ENCODE peak calls at places on chromosomes 6 and 20, in seven cellular contexts. N is H1, J is astrocyte, K is HepG2, W is OCI-LY7, C is SK-N-SH, R is neural progenitor cell. S is an unnamed sample.

GRCh38 chr6:155495011-155495768 is 39.6 kb upstream of the NOX3 start:
- DNase-seq in K (peak; percentile 86), J (peak; percentile 66), N (peak; percentile 53), C (peak; percentile 17), R (peak; percentile 76), W (peak; percentile 10), S (no peak)

GRCh38 chr6:154274175-154274574 is 82.4 kb downstream of the IPCEF1 start:
- DNase-seq in N (no peak), W (no peak), R (no peak), C (no peak), J (no peak), K (no peak), S (no peak)

GRCh38 chr6:121826156-121826810 is 390.8 kb downstream of the GJA1 start:
- DNase-seq in C (no peak), N (no peak), K (no peak), J (peak; percentile 97), W (no peak), R (no peak), S (no peak)

GRCh38 chr6:162373868-162374267 is 353.7 kb downstream of the PRKN start:
- DNase-seq in N (no peak), R (no peak), K (no peak), W (no peak), J (no peak), C (no peak), S (no peak)

GRCh38 chr6:104601008-104601745 is 258.5 kb downstream of the HACE1 start:
- DNase-seq in N (no peak), R (no peak), J (no peak), W (no peak), K (no peak), C (no peak), S (no peak)

GRCh38 chr6:45187841-45188240 is 140.3 kb upstream of the RUNX2 start:
- DNase-seq in N (no peak), J (peak; percentile 73), R (no peak), C (no peak), W (no peak), K (peak; percentile 25), S (no peak)

GRCh38 chr20:44035924-44036323 is 121.3 kb downstream of the TOX2 start:
- DNase-seq in N (no peak), W (no peak), C (no peak), R (no peak), K (no peak), J (no peak), S (no peak)

GRCh38 chr20:438581-439469 is 23.5 kb downstream of the TBC1D20 start:
- DNase-seq in K (no peak), N (no peak), R (no peak), C (no peak), W (peak; percentile 28), J (no peak), S (peak; percentile 91)

GRCh38 chr6:57305754-57306153 is 11.7 kb upstream of the PRIM2 start:
- DNase-seq in N (no peak), W (no peak), K (no peak), J (peak; percentile 65), R (no peak), C (no peak), S (no peak)

GRCh38 chr6:155050311-155050710 is 55.2 kb downstream of the TIAM2 start:
- DNase-seq in K (no peak), W (no peak), J (peak; percentile 97), N (no peak), R (no peak), C (no peak), S (no peak)

GRCh38 chr20:2656471-2657117 is 4.2 kb downstream of the NOP56 start:
- DNase-seq in R (no peak), C (no peak), J (no peak), K (no peak), W (no peak), N (no peak), S (no peak)

GRCh38 chr6:117194978-117195377 is 70.4 kb upstream of the VGLL2 start:
- DNase-seq in K (no peak), C (no peak), W (no peak), N (no peak), R (peak; percentile 8), J (no peak), S (no peak)

GRCh38 chr20:11891827-11892521 is 25.7 kb upstream of the BTBD3 start:
- DNase-seq in K (peak; percentile 89), W (no peak), N (no peak), J (peak; percentile 55), C (peak; percentile 64), R (peak; percentile 95), S (peak; percentile 84)

GRCh38 chr6:129102741-129103140 is 219.8 kb downstream of the LAMA2 start:
- DNase-seq in K (no peak), W (no peak), R (peak; percentile 15), N (no peak), C (no peak), J (no peak), S (no peak)

GRCh38 chr6:129099696-129100095 is 216.8 kb downstream of the LAMA2 start:
- DNase-seq in W (no peak), N (no peak), R (no peak), J (no peak), C (no peak), K (no peak), S (no peak)

GRCh38 chr6:129098061-129098553 is 215.2 kb downstream of the LAMA2 start:
- DNase-seq in W (no peak), K (no peak), N (no peak), C (no peak), R (no peak), J (no peak), S (no peak)

GRCh38 chr6:129096651-129097290 is 213.8 kb downstream of the LAMA2 start:
- DNase-seq in C (no peak), R (no peak), W (no peak), N (no peak), J (no peak), K (no peak), S (no peak)

DNA sequence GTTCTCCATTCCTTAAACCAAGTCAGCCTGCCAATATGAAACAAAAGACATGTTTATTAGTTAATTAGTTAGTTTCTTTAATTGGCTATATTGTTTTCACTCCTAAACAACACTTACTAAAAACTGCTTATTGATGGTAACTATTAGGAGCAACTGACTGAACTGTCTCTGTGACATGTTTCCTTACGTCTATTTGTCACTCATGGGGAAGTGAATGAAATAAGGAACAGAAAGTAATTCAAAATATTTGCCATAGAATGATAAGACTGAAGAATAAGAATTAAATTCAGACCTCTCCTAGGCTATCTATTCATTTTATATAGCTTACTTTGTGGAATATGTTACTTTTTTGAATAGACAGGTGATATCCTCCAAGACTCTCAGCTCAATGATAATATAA is 217.2 kb downstream of the LAMA2 start:
- DNase-seq in C (no peak), R (no peak), N (no peak), J (no peak), W (no peak), K (no peak), S (no peak)
- H2AFZ ChIP-seq in C (no peak overlapping the region), R (no peak overlapping the region), N (no peak overlapping the region), J (no peak overlapping the region), W (no peak overlapping the region), K (no peak overlapping the region), S (no peak overlapping the region)

GRCh38 chr20:57410398-57411323 is 19.5 kb downstream of the RBM38 start:
- DNase-seq in W (no peak), R (no peak), N (no peak), C (no peak), J (no peak), K (no peak), S (no peak)

GRCh38 chr20:57408131-57408530 is 16.9 kb downstream of the RBM38 start:
- DNase-seq in J (no peak), W (no peak), R (no peak), C (no peak), N (no peak), K (no peak), S (no peak)

GRCh38 chr20:57409672-57410397 is 18.6 kb downstream of the RBM38 start:
- DNase-seq in C (no peak), R (no peak), J (no peak), W (no peak), N (no peak), K (no peak), S (no peak)

GRCh38 chr20:57408536-57409233 is 17.5 kb downstream of the RBM38 start:
- DNase-seq in W (no peak), R (no peak), J (no peak), K (no peak), N (no peak), C (no peak), S (no peak)

GRCh38 chr20:57409316-57409671 is 18.1 kb downstream of the RBM38 start:
- DNase-seq in R (no peak), J (no peak), C (peak; percentile 90), K (no peak), W (no peak), N (no peak), S (no peak)
- H3K36me3 ChIP-seq in R (no peaks in the 10 kb centered on the region), J (no peaks in the 10 kb centered on the region), C (peaks cover 23% of the 10 kb centered on the region), K (peaks cover 44% of the 10 kb centered on the region), W (peaks cover 66% of the 10 kb centered on the region), N (peaks cover 2% of the 10 kb centered on the region), S (peaks cover 17% of the 10 kb centered on the region)

DNA sequence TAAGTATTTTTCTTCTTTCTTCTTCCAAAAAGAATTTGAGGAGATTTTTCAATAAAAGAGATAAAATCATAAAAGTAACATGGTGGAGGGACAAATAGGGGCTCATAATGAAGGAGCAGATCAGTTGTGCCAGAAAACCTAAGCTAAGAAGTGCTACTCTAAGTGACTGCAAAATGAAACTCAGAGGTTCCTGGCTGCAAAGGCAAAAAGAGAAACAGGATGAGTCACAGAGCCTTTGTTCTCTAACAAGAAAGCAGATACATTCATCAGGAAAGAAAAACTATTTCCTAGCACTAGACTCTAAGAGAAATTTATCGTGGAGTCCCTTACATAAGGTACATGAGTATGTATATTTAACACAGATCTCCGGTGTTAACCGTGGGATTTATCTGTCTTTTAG is 49.8 kb downstream of the TSHZ2 start:
- DNase-seq in C (no peak), W (no peak), K (no peak), J (peak; percentile 64), N (no peak), R (no peak), S (peak; percentile 63)
- H2AFZ ChIP-seq in C (no peak overlapping the region), W (peak overlapping the region; percentile 65), K (no peak overlapping the region), J (no peak overlapping the region), N (no peak overlapping the region), R (no peak overlapping the region), S (peak overlapping the region; percentile 12)

GRCh38 chr6:36204068-36204753 is 7.7 kb downstream of the BRPF3 start:
- DNase-seq in J (no peak), R (no peak), K (no peak), C (no peak), W (peak; percentile 17), N (no peak), S (no peak)

GRCh38 chr6:36207155-36207554 is 10.6 kb downstream of the BRPF3 start:
- DNase-seq in N (no peak), C (no peak), R (no peak), K (no peak), W (no peak), J (no peak), S (no peak)

GRCh38 chr6:36210157-36210556 is 13.6 kb downstream of the BRPF3 start:
- DNase-seq in N (no peak), C (no peak), J (no peak), W (no peak), R (no peak), K (no peak), S (no peak)

GRCh38 chr6:36210886-36211595 is 14.5 kb downstream of the BRPF3 start:
- DNase-seq in C (no peak), J (no peak), K (no peak), R (no peak), W (no peak), N (no peak), S (no peak)

DNA sequence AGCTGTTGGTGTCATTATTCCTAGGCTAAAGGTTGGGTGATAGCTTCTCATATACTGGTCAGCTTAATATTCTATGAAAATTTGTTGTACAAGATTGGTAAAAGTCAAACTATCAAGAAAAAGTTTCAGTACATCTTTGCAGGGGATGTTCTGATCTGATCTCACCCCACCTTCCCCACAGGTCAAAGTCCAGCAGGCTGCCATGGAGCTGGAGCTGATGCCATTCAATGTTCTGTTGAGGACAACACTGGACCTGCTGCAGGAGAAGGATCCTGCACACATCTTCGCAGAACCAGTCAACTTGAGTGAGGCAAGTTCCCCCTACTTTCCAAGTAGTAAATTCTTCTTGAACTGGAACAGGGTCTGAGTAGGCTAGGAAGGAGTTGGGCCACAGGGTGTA is 13.1 kb downstream of the BRPF3 start:
- DNase-seq in C (no peak), N (no peak), R (no peak), K (peak; percentile 16), J (no peak), W (no peak), S (no peak)
- H3K36me3 ChIP-seq in C (peaks cover 90% of the 10 kb centered on the region), N (peaks cover 29% of the 10 kb centered on the region), R (peaks cover 6% of the 10 kb centered on the region), K (peaks cover 95% of the 10 kb centered on the region), J (peaks cover 46% of the 10 kb centered on the region), W (peaks cover 58% of the 10 kb centered on the region), S (peaks cover 3% of the 10 kb centered on the region)